ENCODE peak calls at places on chromosomes 2 and 18, in six cellular contexts. One of them, this sample, is unnamed.

GRCh38 chr2:43399515-43400245 is 173.3 kb upstream of the ZFP36L2 start:
- DNase-seq in hepatocyte: peak; percentile 27
- DNase-seq in lung: no peak
- DNase-seq in CD8-positive, alpha-beta memory T cell: no peak
- DNase-seq in tibial nerve: no peak
- DNase-seq in cardiac muscle cell: no peak
- DNase-seq in this sample: no peak

GRCh38 chr2:240239325-240239724 is 98.9 kb upstream of the OTOS start:
- DNase-seq in hepatocyte: no peak
- DNase-seq in lung: no peak
- DNase-seq in CD8-positive, alpha-beta memory T cell: no peak
- DNase-seq in tibial nerve: no peak
- DNase-seq in cardiac muscle cell: no peak
- DNase-seq in this sample: no peak

GRCh38 chr18:78647018-78647417 is 332.6 kb upstream of the SALL3 start:
- DNase-seq in hepatocyte: no peak
- DNase-seq in lung: no peak
- DNase-seq in CD8-positive, alpha-beta memory T cell: no peak
- DNase-seq in tibial nerve: no peak
- DNase-seq in cardiac muscle cell: no peak
- DNase-seq in this sample: no peak

GRCh38 chr2:172464340-172465129 is 37.1 kb downstream of the ITGA6 start:
- DNase-seq in hepatocyte: peak; percentile 56
- DNase-seq in lung: no peak
- DNase-seq in CD8-positive, alpha-beta memory T cell: no peak
- DNase-seq in tibial nerve: no peak
- DNase-seq in cardiac muscle cell: no peak
- DNase-seq in this sample: no peak

GRCh38 chr2:12173271-12173942 is 427.0 kb downstream of the LPIN1 start:
- DNase-seq in hepatocyte: no peak
- DNase-seq in lung: no peak
- DNase-seq in CD8-positive, alpha-beta memory T cell: no peak
- DNase-seq in tibial nerve: no peak
- DNase-seq in cardiac muscle cell: no peak
- DNase-seq in this sample: no peak

GRCh38 chr2:179974743-179975142 is 32.4 kb downstream of the CWC22 start:
- DNase-seq in hepatocyte: no peak
- DNase-seq in lung: no peak
- DNase-seq in CD8-positive, alpha-beta memory T cell: no peak
- DNase-seq in tibial nerve: no peak
- DNase-seq in cardiac muscle cell: no peak
- DNase-seq in this sample: no peak

GRCh38 chr18:13558790-13559189 is 167.6 kb downstream of the FAM210A start:
- DNase-seq in hepatocyte: no peak
- DNase-seq in lung: no peak
- DNase-seq in CD8-positive, alpha-beta memory T cell: no peak
- DNase-seq in tibial nerve: no peak
- DNase-seq in cardiac muscle cell: no peak
- DNase-seq in this sample: no peak

GRCh38 chr2:118177318-118177717 is 89.0 kb downstream of the INSIG2 start:
- DNase-seq in hepatocyte: no peak
- DNase-seq in lung: no peak
- DNase-seq in CD8-positive, alpha-beta memory T cell: no peak
- DNase-seq in tibial nerve: no peak
- DNase-seq in cardiac muscle cell: no peak
- DNase-seq in this sample: no peak

GRCh38 chr2:236579746-236580315 is 10.2 kb downstream of the ACKR3 start:
- DNase-seq in hepatocyte: no peak
- DNase-seq in lung: no peak
- DNase-seq in CD8-positive, alpha-beta memory T cell: no peak
- DNase-seq in tibial nerve: no peak
- DNase-seq in cardiac muscle cell: no peak
- DNase-seq in this sample: no peak

GRCh38 chr2:33617989-33618388 is 18.9 kb upstream of the FAM98A start:
- DNase-seq in hepatocyte: no peak
- DNase-seq in lung: no peak
- DNase-seq in CD8-positive, alpha-beta memory T cell: no peak
- DNase-seq in tibial nerve: no peak
- DNase-seq in cardiac muscle cell: no peak
- DNase-seq in this sample: no peak

GRCh38 chr18:44502790-44503189 is 177.9 kb upstream of the SETBP1 start:
- DNase-seq in hepatocyte: no peak
- DNase-seq in lung: no peak
- DNase-seq in CD8-positive, alpha-beta memory T cell: no peak
- DNase-seq in tibial nerve: no peak
- DNase-seq in cardiac muscle cell: no peak
- DNase-seq in this sample: no peak

GRCh38 chr2:105756435-105756834 is 11.7 kb downstream of the NCK2 start:
- DNase-seq in hepatocyte: no peak
- DNase-seq in lung: no peak
- DNase-seq in CD8-positive, alpha-beta memory T cell: no peak
- DNase-seq in tibial nerve: no peak
- DNase-seq in cardiac muscle cell: no peak
- DNase-seq in this sample: no peak

GRCh38 chr2:238866656-238867277 is 18.9 kb downstream of the TWIST2 start:
- DNase-seq in hepatocyte: no peak
- DNase-seq in lung: no peak
- DNase-seq in CD8-positive, alpha-beta memory T cell: no peak
- DNase-seq in tibial nerve: no peak
- DNase-seq in cardiac muscle cell: no peak
- DNase-seq in this sample: no peak
- H3K4me3 ChIP-seq in hepatocyte: no peak overlapping the region
- H3K4me3 ChIP-seq in lung: no peak overlapping the region
- H3K4me3 ChIP-seq in CD8-positive, alpha-beta memory T cell: no peak overlapping the region
- H3K4me3 ChIP-seq in tibial nerve: no peak overlapping the region
- H3K4me3 ChIP-seq in cardiac muscle cell: no peak overlapping the region
- H3K4me3 ChIP-seq in this sample: no peak overlapping the region

GRCh38 chr2:158841839-158842238 is 46.7 kb downstream of the DAPL1 start:
- DNase-seq in hepatocyte: peak; percentile 29
- DNase-seq in lung: no peak
- DNase-seq in CD8-positive, alpha-beta memory T cell: no peak
- DNase-seq in tibial nerve: no peak
- DNase-seq in cardiac muscle cell: no peak
- DNase-seq in this sample: no peak

GRCh38 chr2:158845444-158845843 is 50.3 kb downstream of the DAPL1 start:
- DNase-seq in hepatocyte: no peak
- DNase-seq in lung: no peak
- DNase-seq in CD8-positive, alpha-beta memory T cell: no peak
- DNase-seq in tibial nerve: no peak
- DNase-seq in cardiac muscle cell: no peak
- DNase-seq in this sample: no peak

GRCh38 chr2:158845869-158846268 is 50.8 kb downstream of the DAPL1 start:
- DNase-seq in hepatocyte: no peak
- DNase-seq in lung: no peak
- DNase-seq in CD8-positive, alpha-beta memory T cell: no peak
- DNase-seq in tibial nerve: no peak
- DNase-seq in cardiac muscle cell: no peak
- DNase-seq in this sample: no peak
- H3K27ac ChIP-seq in hepatocyte: no peak overlapping the region
- H3K27ac ChIP-seq in lung: no peak overlapping the region
- H3K27ac ChIP-seq in CD8-positive, alpha-beta memory T cell: no peak overlapping the region
- H3K27ac ChIP-seq in tibial nerve: no peak overlapping the region
- H3K27ac ChIP-seq in cardiac muscle cell: no peak overlapping the region
- H3K27ac ChIP-seq in this sample: no peak overlapping the region

DNA sequence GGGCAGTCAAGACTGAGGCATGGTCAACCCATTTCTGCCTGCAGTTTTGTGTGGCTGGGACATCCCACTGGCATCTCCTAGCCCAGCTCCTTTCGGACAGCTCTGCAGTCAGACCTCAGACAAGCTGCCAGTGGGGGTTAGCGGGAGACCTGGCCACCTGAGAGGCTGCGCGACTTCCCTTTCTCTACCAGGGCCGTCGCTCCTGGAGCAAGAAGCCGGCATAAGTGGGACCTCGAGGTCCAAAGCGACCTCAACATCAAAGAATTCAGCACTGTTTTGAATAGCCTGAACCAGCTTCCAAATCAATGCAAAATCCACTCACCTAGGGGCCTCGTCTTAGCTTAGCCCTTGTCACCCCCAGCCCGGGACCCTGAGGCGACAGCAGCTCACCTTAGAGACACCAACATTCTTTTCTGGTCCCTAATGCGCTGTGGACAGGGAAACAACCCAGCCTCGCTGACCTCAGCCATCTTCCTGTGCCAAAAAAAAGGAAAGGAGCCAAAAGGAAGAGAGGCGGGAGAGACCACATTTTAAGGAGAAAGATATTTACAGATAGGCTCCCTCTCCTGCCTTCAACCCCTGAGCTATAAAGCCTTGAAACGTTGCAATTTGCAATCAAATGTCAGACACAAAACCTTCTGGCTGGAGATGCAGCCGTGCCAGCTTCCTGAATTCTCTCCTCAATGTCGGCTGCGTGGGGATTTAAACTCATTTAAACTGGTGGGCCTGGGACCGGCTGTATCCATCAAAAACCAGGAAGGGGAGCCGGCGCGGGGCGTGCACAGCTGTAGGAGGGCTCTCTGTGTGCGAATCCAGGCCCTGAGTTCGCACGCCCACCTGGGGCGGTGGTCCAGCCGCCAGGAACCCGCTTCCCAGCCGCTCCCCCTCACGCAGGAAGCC is 81.1 kb downstream of the GFPT1 start:
- DNase-seq in hepatocyte: peak; percentile 34
- DNase-seq in lung: no peak
- DNase-seq in CD8-positive, alpha-beta memory T cell: no peak
- DNase-seq in tibial nerve: no peak
- DNase-seq in cardiac muscle cell: no peak
- DNase-seq in this sample: no peak
- H3K4me3 ChIP-seq in hepatocyte: peak overlapping the region; percentile 38
- H3K4me3 ChIP-seq in lung: peak overlapping the region; percentile 27
- H3K4me3 ChIP-seq in CD8-positive, alpha-beta memory T cell: peak overlapping the region; percentile 74
- H3K4me3 ChIP-seq in tibial nerve: peak overlapping the region; percentile 69
- H3K4me3 ChIP-seq in cardiac muscle cell: peak overlapping the region; percentile 40
- H3K4me3 ChIP-seq in this sample: peak overlapping the region; percentile 65

DNA sequence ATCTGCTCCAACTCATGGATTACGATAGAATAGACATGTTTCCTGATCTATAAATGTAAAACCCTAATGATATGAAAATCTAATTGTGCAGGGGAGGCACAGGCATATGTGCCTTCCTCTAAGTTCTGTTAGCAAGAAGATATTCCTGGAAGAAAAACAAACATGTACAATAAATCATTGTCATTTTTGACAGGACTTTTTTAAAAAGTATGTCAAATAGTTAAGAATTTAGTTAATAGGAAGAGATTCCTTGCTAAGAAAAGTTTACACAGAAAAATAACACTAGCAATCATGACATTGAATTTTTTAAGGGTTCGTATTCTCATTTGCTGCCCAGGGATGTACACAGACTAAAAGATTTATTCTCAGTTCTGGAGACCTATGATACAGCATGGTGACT is 15.3 kb upstream of the CREB1 start:
- DNase-seq in hepatocyte: no peak
- DNase-seq in lung: no peak
- DNase-seq in CD8-positive, alpha-beta memory T cell: no peak
- DNase-seq in tibial nerve: no peak
- DNase-seq in cardiac muscle cell: no peak
- DNase-seq in this sample: no peak
- H3K27ac ChIP-seq in hepatocyte: no peak overlapping the region
- H3K27ac ChIP-seq in lung: no peak overlapping the region
- H3K27ac ChIP-seq in CD8-positive, alpha-beta memory T cell: no peak overlapping the region
- H3K27ac ChIP-seq in tibial nerve: no peak overlapping the region
- H3K27ac ChIP-seq in cardiac muscle cell: no peak overlapping the region
- H3K27ac ChIP-seq in this sample: no peak overlapping the region

GRCh38 chr2:28620801-28621171 is 124.9 kb downstream of the PLB1 start:
- DNase-seq in hepatocyte: no peak
- DNase-seq in lung: no peak
- DNase-seq in CD8-positive, alpha-beta memory T cell: no peak
- DNase-seq in tibial nerve: no peak
- DNase-seq in cardiac muscle cell: no peak
- DNase-seq in this sample: no peak
- H3K4me3 ChIP-seq in hepatocyte: no peak overlapping the region
- H3K4me3 ChIP-seq in lung: no peak overlapping the region
- H3K4me3 ChIP-seq in CD8-positive, alpha-beta memory T cell: peak overlapping the region; percentile 53
- H3K4me3 ChIP-seq in tibial nerve: no peak overlapping the region
- H3K4me3 ChIP-seq in cardiac muscle cell: no peak overlapping the region
- H3K4me3 ChIP-seq in this sample: no peak overlapping the region

GRCh38 chr2:41939410-41939775 is 108.4 kb upstream of the PKDCC start:
- DNase-seq in hepatocyte: no peak
- DNase-seq in lung: no peak
- DNase-seq in CD8-positive, alpha-beta memory T cell: no peak
- DNase-seq in tibial nerve: no peak
- DNase-seq in cardiac muscle cell: no peak
- DNase-seq in this sample: no peak

GRCh38 chr2:41937921-41938708 is 109.7 kb upstream of the PKDCC start:
- DNase-seq in hepatocyte: peak; percentile 41
- DNase-seq in lung: no peak
- DNase-seq in CD8-positive, alpha-beta memory T cell: no peak
- DNase-seq in tibial nerve: no peak
- DNase-seq in cardiac muscle cell: peak; percentile 60
- DNase-seq in this sample: no peak

GRCh38 chr2:41935806-41936205 is 112.0 kb upstream of the PKDCC start:
- DNase-seq in hepatocyte: no peak
- DNase-seq in lung: no peak
- DNase-seq in CD8-positive, alpha-beta memory T cell: no peak
- DNase-seq in tibial nerve: no peak
- DNase-seq in cardiac muscle cell: no peak
- DNase-seq in this sample: no peak

GRCh38 chr2:41936751-41937463 is 110.9 kb upstream of the PKDCC start:
- DNase-seq in hepatocyte: no peak
- DNase-seq in lung: no peak
- DNase-seq in CD8-positive, alpha-beta memory T cell: no peak
- DNase-seq in tibial nerve: no peak
- DNase-seq in cardiac muscle cell: no peak
- DNase-seq in this sample: no peak

GRCh38 chr2:41937464-41937861 is 110.4 kb upstream of the PKDCC start:
- DNase-seq in hepatocyte: no peak
- DNase-seq in lung: no peak
- DNase-seq in CD8-positive, alpha-beta memory T cell: no peak
- DNase-seq in tibial nerve: no peak
- DNase-seq in cardiac muscle cell: no peak
- DNase-seq in this sample: no peak
- H3K27ac ChIP-seq in hepatocyte: peak overlapping the region; percentile 66
- H3K27ac ChIP-seq in lung: no peak overlapping the region
- H3K27ac ChIP-seq in CD8-positive, alpha-beta memory T cell: no peak overlapping the region
- H3K27ac ChIP-seq in tibial nerve: no peak overlapping the region
- H3K27ac ChIP-seq in cardiac muscle cell: peak overlapping the region; percentile 87
- H3K27ac ChIP-seq in this sample: no peak overlapping the region

GRCh38 chr2:174846941-174847938 is 83.0 kb upstream of the CHRNA1 start:
- DNase-seq in hepatocyte: peak; percentile 53
- DNase-seq in lung: no peak
- DNase-seq in CD8-positive, alpha-beta memory T cell: no peak
- DNase-seq in tibial nerve: no peak
- DNase-seq in cardiac muscle cell: peak; percentile 83
- DNase-seq in this sample: no peak
- H3K4me3 ChIP-seq in hepatocyte: peak overlapping the region; percentile 27
- H3K4me3 ChIP-seq in lung: no peak overlapping the region
- H3K4me3 ChIP-seq in CD8-positive, alpha-beta memory T cell: no peak overlapping the region
- H3K4me3 ChIP-seq in tibial nerve: peak overlapping the region; percentile 36
- H3K4me3 ChIP-seq in cardiac muscle cell: peak overlapping the region; percentile 33
- H3K4me3 ChIP-seq in this sample: peak overlapping the region; percentile 64

DNA sequence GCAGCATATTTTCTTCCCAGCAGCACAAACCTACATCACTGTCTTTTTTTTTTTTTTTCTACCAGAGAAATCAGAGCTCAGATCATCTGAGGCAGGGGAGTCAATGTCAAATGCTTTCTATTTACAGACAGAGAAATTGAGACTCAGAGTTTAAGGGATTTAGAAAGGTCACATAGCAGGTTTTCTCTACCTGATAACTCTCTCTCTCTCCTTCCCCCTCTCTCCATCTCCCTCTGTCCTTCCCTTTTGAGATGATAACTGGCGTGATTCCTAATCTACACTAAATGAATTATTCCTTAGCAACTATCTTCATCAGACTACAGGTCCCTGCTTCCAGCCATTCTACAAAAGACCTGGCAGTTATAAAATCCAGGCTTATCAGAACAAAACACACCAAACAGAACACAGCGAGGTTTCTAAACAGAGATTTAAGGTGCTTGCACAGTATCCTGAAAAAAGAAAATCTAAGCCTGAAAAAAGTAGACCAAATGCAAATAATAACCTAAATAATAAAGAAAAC is 161.6 kb upstream of the PKDCC start:
- DNase-seq in hepatocyte: no peak
- DNase-seq in lung: no peak
- DNase-seq in CD8-positive, alpha-beta memory T cell: no peak
- DNase-seq in tibial nerve: no peak
- DNase-seq in cardiac muscle cell: no peak
- DNase-seq in this sample: no peak
- H3K27ac ChIP-seq in hepatocyte: peak overlapping the region; percentile 53
- H3K27ac ChIP-seq in lung: no peak overlapping the region
- H3K27ac ChIP-seq in CD8-positive, alpha-beta memory T cell: no peak overlapping the region
- H3K27ac ChIP-seq in tibial nerve: no peak overlapping the region
- H3K27ac ChIP-seq in cardiac muscle cell: peak overlapping the region; percentile 82
- H3K27ac ChIP-seq in this sample: no peak overlapping the region

This sample was measured in dorsolateral prefrontal cortex.